ENCODE peak calls at places on chromosomes 7 and 10, in ten cellular contexts. One of them, this sample, is unnamed.

GRCh38 chr10:95221124-95221523 is 27.1 kb downstream of the ACSM6 start:
- DNase-seq in HS-5: no peak
- DNase-seq in GM10248: no peak
- DNase-seq in IMR-90: peak
- DNase-seq in Right ventricle myocardium superior: no peak
- DNase-seq in fibroblast of lung: no peak
- DNase-seq in stimulated activated CD8-positive, alpha-beta memory T cell treated with anti-CD3 and anti-CD28 coated beads, Interleukin-7, amount 100 ng/mL, for 1 hour: no peak
- DNase-seq in esophagus muscularis mucosa: no peak
- DNase-seq in hypothalamus: no peak
- DNase-seq in WTC11: peak
- DNase-seq in this sample: no peak

GRCh38 chr10:48656241-48656921 is 28.3 kb upstream of the WDFY4 start:
- DNase-seq in HS-5: peak
- DNase-seq in GM10248: peak
- DNase-seq in IMR-90: peak
- DNase-seq in Right ventricle myocardium superior: peak
- DNase-seq in fibroblast of lung: peak
- DNase-seq in stimulated activated CD8-positive, alpha-beta memory T cell treated with anti-CD3 and anti-CD28 coated beads, Interleukin-7, amount 100 ng/mL, for 1 hour: peak
- DNase-seq in esophagus muscularis mucosa: peak
- DNase-seq in hypothalamus: peak
- DNase-seq in WTC11: peak
- DNase-seq in this sample: peak

GRCh38 chr7:39910108-39910869 is 39.8 kb upstream of the CDK13 start:
- DNase-seq in HS-5: no peak
- DNase-seq in GM10248: no peak
- DNase-seq in IMR-90: peak
- DNase-seq in Right ventricle myocardium superior: no peak
- DNase-seq in fibroblast of lung: peak
- DNase-seq in stimulated activated CD8-positive, alpha-beta memory T cell treated with anti-CD3 and anti-CD28 coated beads, Interleukin-7, amount 100 ng/mL, for 1 hour: no peak
- DNase-seq in esophagus muscularis mucosa: no peak
- DNase-seq in hypothalamus: no peak
- DNase-seq in WTC11: no peak
- DNase-seq in this sample: no peak

GRCh38 chr10:60737242-60737641 is 41.0 kb upstream of the CDK1 start:
- DNase-seq in HS-5: no peak
- DNase-seq in GM10248: no peak
- DNase-seq in IMR-90: no peak
- DNase-seq in Right ventricle myocardium superior: no peak
- DNase-seq in fibroblast of lung: no peak
- DNase-seq in stimulated activated CD8-positive, alpha-beta memory T cell treated with anti-CD3 and anti-CD28 coated beads, Interleukin-7, amount 100 ng/mL, for 1 hour: no peak
- DNase-seq in esophagus muscularis mucosa: no peak
- DNase-seq in hypothalamus: no peak
- DNase-seq in WTC11: no peak
- DNase-seq in this sample: no peak

GRCh38 chr10:110806335-110806734 is 65.4 kb upstream of the PDCD4 start:
- DNase-seq in HS-5: no peak
- DNase-seq in GM10248: no peak
- DNase-seq in IMR-90: no peak
- DNase-seq in Right ventricle myocardium superior: no peak
- DNase-seq in fibroblast of lung: no peak
- DNase-seq in stimulated activated CD8-positive, alpha-beta memory T cell treated with anti-CD3 and anti-CD28 coated beads, Interleukin-7, amount 100 ng/mL, for 1 hour: no peak
- DNase-seq in esophagus muscularis mucosa: no peak
- DNase-seq in hypothalamus: no peak
- DNase-seq in WTC11: no peak
- DNase-seq in this sample: no peak

GRCh38 chr7:6015917-6016652 is 7.0 kb downstream of the AIMP2 start:
- DNase-seq in HS-5: peak
- DNase-seq in GM10248: no peak
- DNase-seq in IMR-90: peak
- DNase-seq in Right ventricle myocardium superior: peak
- DNase-seq in fibroblast of lung: peak
- DNase-seq in stimulated activated CD8-positive, alpha-beta memory T cell treated with anti-CD3 and anti-CD28 coated beads, Interleukin-7, amount 100 ng/mL, for 1 hour: no peak
- DNase-seq in esophagus muscularis mucosa: no peak
- DNase-seq in hypothalamus: no peak
- DNase-seq in WTC11: no peak
- DNase-seq in this sample: no peak

GRCh38 chr10:34766256-34766580 is 48.9 kb downstream of the PARD3 start:
- DNase-seq in HS-5: no peak
- DNase-seq in GM10248: no peak
- DNase-seq in IMR-90: no peak
- DNase-seq in Right ventricle myocardium superior: no peak
- DNase-seq in fibroblast of lung: peak
- DNase-seq in stimulated activated CD8-positive, alpha-beta memory T cell treated with anti-CD3 and anti-CD28 coated beads, Interleukin-7, amount 100 ng/mL, for 1 hour: no peak
- DNase-seq in esophagus muscularis mucosa: no peak
- DNase-seq in hypothalamus: no peak
- DNase-seq in WTC11: no peak
- DNase-seq in this sample: no peak

GRCh38 chr7:135388616-135389015 is 121.3 kb downstream of the CNOT4 start:
- DNase-seq in HS-5: no peak
- DNase-seq in GM10248: no peak
- DNase-seq in IMR-90: no peak
- DNase-seq in Right ventricle myocardium superior: no peak
- DNase-seq in fibroblast of lung: no peak
- DNase-seq in stimulated activated CD8-positive, alpha-beta memory T cell treated with anti-CD3 and anti-CD28 coated beads, Interleukin-7, amount 100 ng/mL, for 1 hour: no peak
- DNase-seq in esophagus muscularis mucosa: no peak
- DNase-seq in hypothalamus: no peak
- DNase-seq in WTC11: no peak
- DNase-seq in this sample: no peak

GRCh38 chr7:102024769-102025391 is 207.5 kb downstream of the CUX1 start:
- DNase-seq in HS-5: no peak
- DNase-seq in GM10248: no peak
- DNase-seq in IMR-90: no peak
- DNase-seq in Right ventricle myocardium superior: peak
- DNase-seq in fibroblast of lung: no peak
- DNase-seq in stimulated activated CD8-positive, alpha-beta memory T cell treated with anti-CD3 and anti-CD28 coated beads, Interleukin-7, amount 100 ng/mL, for 1 hour: no peak
- DNase-seq in esophagus muscularis mucosa: no peak
- DNase-seq in hypothalamus: no peak
- DNase-seq in WTC11: no peak
- DNase-seq in this sample: peak

GRCh38 chr10:58714436-58714835 is 201.8 kb downstream of the BICC1 start:
- DNase-seq in HS-5: no peak
- DNase-seq in GM10248: no peak
- DNase-seq in IMR-90: no peak
- DNase-seq in Right ventricle myocardium superior: no peak
- DNase-seq in fibroblast of lung: no peak
- DNase-seq in stimulated activated CD8-positive, alpha-beta memory T cell treated with anti-CD3 and anti-CD28 coated beads, Interleukin-7, amount 100 ng/mL, for 1 hour: no peak
- DNase-seq in esophagus muscularis mucosa: no peak
- DNase-seq in hypothalamus: no peak
- DNase-seq in WTC11: no peak
- DNase-seq in this sample: no peak

GRCh38 chr7:1567082-1567771 is 2.6 kb downstream of the PSMG3 start:
- DNase-seq in HS-5: peak
- DNase-seq in GM10248: no peak
- DNase-seq in IMR-90: peak
- DNase-seq in Right ventricle myocardium superior: no peak
- DNase-seq in fibroblast of lung: peak
- DNase-seq in stimulated activated CD8-positive, alpha-beta memory T cell treated with anti-CD3 and anti-CD28 coated beads, Interleukin-7, amount 100 ng/mL, for 1 hour: no peak
- DNase-seq in esophagus muscularis mucosa: no peak
- DNase-seq in hypothalamus: no peak
- DNase-seq in WTC11: no peak
- DNase-seq in this sample: peak

GRCh38 chr7:123553159-123553558 is 4.5 kb downstream of the NDUFA5 start:
- DNase-seq in HS-5: no peak
- DNase-seq in GM10248: no peak
- DNase-seq in IMR-90: no peak
- DNase-seq in Right ventricle myocardium superior: no peak
- DNase-seq in fibroblast of lung: no peak
- DNase-seq in stimulated activated CD8-positive, alpha-beta memory T cell treated with anti-CD3 and anti-CD28 coated beads, Interleukin-7, amount 100 ng/mL, for 1 hour: no peak
- DNase-seq in esophagus muscularis mucosa: no peak
- DNase-seq in hypothalamus: no peak
- DNase-seq in WTC11: no peak
- DNase-seq in this sample: no peak

GRCh38 chr10:112958275-112958995 is 8.4 kb downstream of the TCF7L2 start:
- DNase-seq in HS-5: peak
- DNase-seq in GM10248: no peak
- DNase-seq in IMR-90: peak
- DNase-seq in Right ventricle myocardium superior: no peak
- DNase-seq in fibroblast of lung: peak
- DNase-seq in stimulated activated CD8-positive, alpha-beta memory T cell treated with anti-CD3 and anti-CD28 coated beads, Interleukin-7, amount 100 ng/mL, for 1 hour: no peak
- DNase-seq in esophagus muscularis mucosa: no peak
- DNase-seq in hypothalamus: no peak
- DNase-seq in WTC11: no peak
- DNase-seq in this sample: no peak

GRCh38 chr7:816751-817671 is 15.3 kb upstream of the SUN1 start:
- DNase-seq in HS-5: no peak
- DNase-seq in GM10248: no peak
- DNase-seq in IMR-90: no peak
- DNase-seq in Right ventricle myocardium superior: peak
- DNase-seq in fibroblast of lung: no peak
- DNase-seq in stimulated activated CD8-positive, alpha-beta memory T cell treated with anti-CD3 and anti-CD28 coated beads, Interleukin-7, amount 100 ng/mL, for 1 hour: no peak
- DNase-seq in esophagus muscularis mucosa: no peak
- DNase-seq in hypothalamus: no peak
- DNase-seq in WTC11: peak
- DNase-seq in this sample: peak

GRCh38 chr7:157751951-157752673 is 415.3 kb downstream of the DNAJB6 start:
- DNase-seq in HS-5: no peak
- DNase-seq in GM10248: no peak
- DNase-seq in IMR-90: no peak
- DNase-seq in Right ventricle myocardium superior: peak
- DNase-seq in fibroblast of lung: no peak
- DNase-seq in stimulated activated CD8-positive, alpha-beta memory T cell treated with anti-CD3 and anti-CD28 coated beads, Interleukin-7, amount 100 ng/mL, for 1 hour: no peak
- DNase-seq in esophagus muscularis mucosa: no peak
- DNase-seq in hypothalamus: no peak
- DNase-seq in WTC11: no peak
- DNase-seq in this sample: no peak

GRCh38 chr10:121648078-121648477 is 49.8 kb upstream of the FGFR2 start:
- DNase-seq in HS-5: no peak
- DNase-seq in GM10248: no peak
- DNase-seq in IMR-90: no peak
- DNase-seq in Right ventricle myocardium superior: no peak
- DNase-seq in fibroblast of lung: no peak
- DNase-seq in stimulated activated CD8-positive, alpha-beta memory T cell treated with anti-CD3 and anti-CD28 coated beads, Interleukin-7, amount 100 ng/mL, for 1 hour: no peak
- DNase-seq in esophagus muscularis mucosa: no peak
- DNase-seq in hypothalamus: no peak
- DNase-seq in WTC11: no peak
- DNase-seq in this sample: no peak

GRCh38 chr7:150735596-150736358 is 1.4 kb upstream of the GIMAP5 start:
- DNase-seq in HS-5: no peak
- DNase-seq in GM10248: no peak
- DNase-seq in IMR-90: no peak
- DNase-seq in Right ventricle myocardium superior: no peak
- DNase-seq in fibroblast of lung: no peak
- DNase-seq in stimulated activated CD8-positive, alpha-beta memory T cell treated with anti-CD3 and anti-CD28 coated beads, Interleukin-7, amount 100 ng/mL, for 1 hour: no peak
- DNase-seq in esophagus muscularis mucosa: no peak
- DNase-seq in hypothalamus: no peak
- DNase-seq in WTC11: peak
- DNase-seq in this sample: no peak

GRCh38 chr7:42414028-42414427 is 177.0 kb upstream of the GLI3 start:
- DNase-seq in HS-5: peak
- DNase-seq in GM10248: no peak
- DNase-seq in IMR-90: no peak
- DNase-seq in Right ventricle myocardium superior: no peak
- DNase-seq in fibroblast of lung: no peak
- DNase-seq in stimulated activated CD8-positive, alpha-beta memory T cell treated with anti-CD3 and anti-CD28 coated beads, Interleukin-7, amount 100 ng/mL, for 1 hour: no peak
- DNase-seq in esophagus muscularis mucosa: no peak
- DNase-seq in hypothalamus: no peak
- DNase-seq in WTC11: no peak
- DNase-seq in this sample: no peak

GRCh38 chr7:21547511-21547910 is 4.7 kb downstream of the DNAH11 start:
- DNase-seq in HS-5: no peak
- DNase-seq in GM10248: no peak
- DNase-seq in IMR-90: no peak
- DNase-seq in Right ventricle myocardium superior: no peak
- DNase-seq in fibroblast of lung: peak
- DNase-seq in stimulated activated CD8-positive, alpha-beta memory T cell treated with anti-CD3 and anti-CD28 coated beads, Interleukin-7, amount 100 ng/mL, for 1 hour: no peak
- DNase-seq in esophagus muscularis mucosa: no peak
- DNase-seq in hypothalamus: no peak
- DNase-seq in WTC11: no peak
- DNase-seq in this sample: no peak

GRCh38 chr10:71429304-71429703 is 32.6 kb downstream of the CDH23 start:
- DNase-seq in HS-5: no peak
- DNase-seq in GM10248: no peak
- DNase-seq in IMR-90: no peak
- DNase-seq in Right ventricle myocardium superior: no peak
- DNase-seq in fibroblast of lung: no peak
- DNase-seq in stimulated activated CD8-positive, alpha-beta memory T cell treated with anti-CD3 and anti-CD28 coated beads, Interleukin-7, amount 100 ng/mL, for 1 hour: no peak
- DNase-seq in esophagus muscularis mucosa: no peak
- DNase-seq in hypothalamus: no peak
- DNase-seq in WTC11: no peak
- DNase-seq in this sample: no peak

GRCh38 chr7:158536871-158537865 is 50.5 kb downstream of the PTPRN2 start:
- DNase-seq in HS-5: no peak
- DNase-seq in GM10248: no peak
- DNase-seq in IMR-90: no peak
- DNase-seq in Right ventricle myocardium superior: no peak
- DNase-seq in fibroblast of lung: no peak
- DNase-seq in stimulated activated CD8-positive, alpha-beta memory T cell treated with anti-CD3 and anti-CD28 coated beads, Interleukin-7, amount 100 ng/mL, for 1 hour: no peak
- DNase-seq in esophagus muscularis mucosa: no peak
- DNase-seq in hypothalamus: no peak
- DNase-seq in WTC11: no peak
- DNase-seq in this sample: no peak

GRCh38 chr10:102408728-102409603 is 9.6 kb downstream of the PSD start:
- DNase-seq in HS-5: no peak
- DNase-seq in GM10248: peak
- DNase-seq in IMR-90: peak
- DNase-seq in Right ventricle myocardium superior: no peak
- DNase-seq in fibroblast of lung: peak
- DNase-seq in stimulated activated CD8-positive, alpha-beta memory T cell treated with anti-CD3 and anti-CD28 coated beads, Interleukin-7, amount 100 ng/mL, for 1 hour: peak
- DNase-seq in esophagus muscularis mucosa: no peak
- DNase-seq in hypothalamus: no peak
- DNase-seq in WTC11: peak
- DNase-seq in this sample: no peak

GRCh38 chr7:29563590-29564454 is at the start of gene PRR15:
- DNase-seq in HS-5: no peak
- DNase-seq in GM10248: no peak
- DNase-seq in IMR-90: no peak
- DNase-seq in Right ventricle myocardium superior: peak
- DNase-seq in fibroblast of lung: no peak
- DNase-seq in stimulated activated CD8-positive, alpha-beta memory T cell treated with anti-CD3 and anti-CD28 coated beads, Interleukin-7, amount 100 ng/mL, for 1 hour: no peak
- DNase-seq in esophagus muscularis mucosa: no peak
- DNase-seq in hypothalamus: peak
- DNase-seq in WTC11: peak
- DNase-seq in this sample: peak

GRCh38 chr10:78983608-78984007 is 85.2 kb upstream of the ZMIZ1 start:
- DNase-seq in HS-5: no peak
- DNase-seq in GM10248: no peak
- DNase-seq in IMR-90: no peak
- DNase-seq in Right ventricle myocardium superior: no peak
- DNase-seq in fibroblast of lung: no peak
- DNase-seq in stimulated activated CD8-positive, alpha-beta memory T cell treated with anti-CD3 and anti-CD28 coated beads, Interleukin-7, amount 100 ng/mL, for 1 hour: no peak
- DNase-seq in esophagus muscularis mucosa: no peak
- DNase-seq in hypothalamus: no peak
- DNase-seq in WTC11: no peak
- DNase-seq in this sample: no peak

GRCh38 chr10:44965651-44966097 is 6.1 kb downstream of the RASSF4 start:
- DNase-seq in HS-5: no peak
- DNase-seq in GM10248: no peak
- DNase-seq in IMR-90: no peak
- DNase-seq in Right ventricle myocardium superior: no peak
- DNase-seq in fibroblast of lung: no peak
- DNase-seq in stimulated activated CD8-positive, alpha-beta memory T cell treated with anti-CD3 and anti-CD28 coated beads, Interleukin-7, amount 100 ng/mL, for 1 hour: no peak
- DNase-seq in esophagus muscularis mucosa: no peak
- DNase-seq in hypothalamus: no peak
- DNase-seq in WTC11: no peak
- DNase-seq in this sample: peak

GRCh38 chr7:55498142-55498541 is 74.2 kb downstream of the VOPP1 start:
- DNase-seq in HS-5: no peak
- DNase-seq in GM10248: no peak
- DNase-seq in IMR-90: no peak
- DNase-seq in Right ventricle myocardium superior: no peak
- DNase-seq in fibroblast of lung: no peak
- DNase-seq in stimulated activated CD8-positive, alpha-beta memory T cell treated with anti-CD3 and anti-CD28 coated beads, Interleukin-7, amount 100 ng/mL, for 1 hour: no peak
- DNase-seq in esophagus muscularis mucosa: no peak
- DNase-seq in hypothalamus: no peak
- DNase-seq in WTC11: no peak
- DNase-seq in this sample: no peak

GRCh38 chr7:139883814-139884213 is 54.8 kb downstream of the TBXAS1 start:
- DNase-seq in HS-5: no peak
- DNase-seq in GM10248: no peak
- DNase-seq in IMR-90: no peak
- DNase-seq in Right ventricle myocardium superior: no peak
- DNase-seq in fibroblast of lung: no peak
- DNase-seq in stimulated activated CD8-positive, alpha-beta memory T cell treated with anti-CD3 and anti-CD28 coated beads, Interleukin-7, amount 100 ng/mL, for 1 hour: no peak
- DNase-seq in esophagus muscularis mucosa: peak
- DNase-seq in hypothalamus: no peak
- DNase-seq in WTC11: no peak
- DNase-seq in this sample: no peak

GRCh38 chr7:24456526-24457214 is 116.6 kb upstream of the PALS2 start:
- DNase-seq in HS-5: no peak
- DNase-seq in GM10248: no peak
- DNase-seq in IMR-90: no peak
- DNase-seq in Right ventricle myocardium superior: no peak
- DNase-seq in fibroblast of lung: no peak
- DNase-seq in stimulated activated CD8-positive, alpha-beta memory T cell treated with anti-CD3 and anti-CD28 coated beads, Interleukin-7, amount 100 ng/mL, for 1 hour: no peak
- DNase-seq in esophagus muscularis mucosa: no peak
- DNase-seq in hypothalamus: no peak
- DNase-seq in WTC11: no peak
- DNase-seq in this sample: no peak

This sample was measured in colonic mucosa.